ENCODE peak calls at places on chromosomes 11 and 22, in six cellular contexts. J is body of pancreas, H is fibroblast of the aortic adventitia, S is A549, C is IMR-90, Y is lower leg skin. R is an unnamed sample.

GRCh38 chr22:44878483-44879300 is 126.3 kb downstream of the ARHGAP8 start:
- DNase-seq in S (no peak), J (no peak), C (no peak), Y (peak), H (no peak), R (no peak)

GRCh38 chr22:29096736-29097669 is 24.2 kb downstream of the KREMEN1 start:
- DNase-seq in S (no peak), J (peak), C (peak), H (no peak), Y (no peak), R (no peak)

GRCh38 chr11:133403900-133404299 is 128.4 kb downstream of the OPCML start:
- DNase-seq in J (no peak), S (no peak), Y (no peak), H (no peak), C (no peak), R (no peak)

GRCh38 chr11:35321111-35321510 is 98.2 kb downstream of the SLC1A2 start:
- DNase-seq in S (no peak), Y (no peak), H (no peak), J (no peak), C (no peak), R (no peak)

GRCh38 chr11:8777907-8778767 is 95.5 kb downstream of the RPL27A start:
- DNase-seq in S (no peak), J (peak), C (peak), Y (peak), H (peak), R (no peak)

GRCh38 chr11:44899959-44900358 is 50.7 kb downstream of the TP53I11 start:
- DNase-seq in Y (no peak), S (peak), H (peak), C (peak), J (no peak), R (peak)

GRCh38 chr11:121163658-121164308 is 62.7 kb downstream of the TECTA start:
- DNase-seq in J (no peak), S (no peak), C (no peak), Y (no peak), H (no peak), R (no peak)

GRCh38 chr22:24176040-24176439 is 5.2 kb upstream of the SUSD2 start:
- DNase-seq in S (no peak), J (no peak), H (no peak), Y (no peak), C (no peak), R (no peak)

GRCh38 chr11:14413307-14414072 is 54.5 kb upstream of the RRAS2 start:
- DNase-seq in C (peak), H (peak), Y (no peak), J (no peak), S (no peak), R (no peak)

GRCh38 chr22:31083377-31083768 is 2.3 kb downstream of the SMTN start:
- DNase-seq in H (no peak), Y (no peak), J (peak), S (no peak), C (no peak), R (no peak)

GRCh38 chr22:37274380-37274862 is 7.9 kb upstream of the CYTH4 start:
- DNase-seq in H (no peak), S (no peak), J (no peak), Y (peak), C (no peak), R (no peak)

GRCh38 chr11:114027941-114028340 is 31.6 kb upstream of the ZBTB16 start:
- DNase-seq in J (no peak), Y (no peak), S (no peak), H (no peak), C (no peak), R (no peak)
- TF ChIP-seq CTCF in J (no peak), Y (no peak), S (no peak), H (no peak), C (no peak), R (no peak)

GRCh38 chr11:15901046-15901445 is 455.3 kb downstream of the SOX6 start:
- DNase-seq in Y (no peak), C (no peak), S (no peak), H (no peak), J (peak), R (peak)
- TF ChIP-seq CTCF in Y (no peak), C (peak), S (no peak), H (no peak), J (peak), R (peak)

GRCh38 chr11:107606122-107606521 is 15.2 kb downstream of the ELMOD1 start:
- DNase-seq in C (no peak), Y (no peak), S (no peak), H (no peak), J (no peak), R (no peak)
- TF ChIP-seq CTCF in C (peak), Y (no peak), S (no peak), H (no peak), J (no peak), R (no peak)

GRCh38 chr11:15826008-15826650 is 530.2 kb downstream of the SOX6 start:
- DNase-seq in Y (no peak), S (no peak), C (peak), H (no peak), J (no peak), R (no peak)

GRCh38 chr11:15824060-15824459 is 532.3 kb downstream of the SOX6 start:
- DNase-seq in C (peak), Y (no peak), J (no peak), S (no peak), H (peak), R (no peak)

GRCh38 chr11:15828241-15828903 is 528.0 kb downstream of the SOX6 start:
- DNase-seq in S (no peak), C (no peak), J (no peak), H (no peak), Y (no peak), R (no peak)

GRCh38 chr11:15829312-15829711 is 527.0 kb downstream of the SOX6 start:
- DNase-seq in J (no peak), H (no peak), S (no peak), Y (no peak), C (no peak), R (no peak)

GRCh38 chr11:15826826-15827225 is 529.5 kb downstream of the SOX6 start:
- DNase-seq in C (no peak), S (peak), Y (no peak), H (no peak), J (peak), R (peak)
- TF ChIP-seq CTCF in C (peak), S (peak), Y (no peak), H (peak), J (no peak), R (peak)

GRCh38 chr11:47162426-47162825 is 14.3 kb downstream of the ARFGAP2 start:
- DNase-seq in Y (no peak), H (no peak), J (no peak), C (no peak), S (no peak), R (no peak)

GRCh38 chr11:47161134-47161854 is 15.4 kb downstream of the ARFGAP2 start:
- DNase-seq in Y (no peak), H (peak), C (peak), J (peak), S (peak), R (peak)

GRCh38 chr11:47163198-47163597 is 13.5 kb downstream of the ARFGAP2 start:
- DNase-seq in S (no peak), Y (no peak), C (no peak), H (peak), J (no peak), R (no peak)

GRCh38 chr11:47160753-47161133 is 15.9 kb downstream of the ARFGAP2 start:
- DNase-seq in C (no peak), H (no peak), S (peak), Y (no peak), J (no peak), R (no peak)

GRCh38 chr11:47161890-47162289 is 14.8 kb downstream of the ARFGAP2 start:
- DNase-seq in Y (no peak), J (no peak), S (no peak), H (no peak), C (peak), R (no peak)
- TF ChIP-seq CTCF in Y (no peak), J (no peak), S (no peak), H (no peak), C (no peak), R (no peak)